ENCODE peak calls at places on chromosomes 5 and 9, in seven cellular contexts. V is right atrium auricular region, S is cardiac fibroblast, I is MM.1S, U is fibroblast of lung, O is cardiac muscle cell, P is prostate gland. B is an unnamed sample.
A peak's percentile ranks its signal among the peaks of the same experiment; 100 is the strongest.

GRCh38 chr9:129763235-129763917 is 10.5 kb upstream of the PTGES start:
- DNase-seq in P (no peak), V (no peak), O (peak; percentile 95), I (no peak), S (peak; percentile 82), U (peak; percentile 96), B (no peak)

GRCh38 chr9:99509291-99509826 is 287.3 kb downstream of the SEC61B start:
- DNase-seq in V (no peak), I (no peak), S (no peak), O (no peak), U (no peak), P (no peak), B (no peak)

GRCh38 chr9:132694144-132694543 is 23.9 kb downstream of the GTF3C4 start:
- DNase-seq in U (no peak), P (no peak), I (no peak), O (peak; percentile 20), V (no peak), S (peak; percentile 64), B (peak; percentile 3)

GRCh38 chr5:78533356-78533755 is 115.2 kb downstream of the LHFPL2 start:
- DNase-seq in O (no peak), V (no peak), S (peak; percentile 65), P (no peak), I (no peak), U (no peak), B (peak; percentile 45)

GRCh38 chr5:81187885-81188284 is 45.2 kb upstream of the CKMT2 start:
- DNase-seq in P (no peak), S (no peak), U (no peak), O (no peak), V (no peak), I (peak; percentile 23), B (peak; percentile 30)

GRCh38 chr9:76310577-76310976 is 83.6 kb downstream of the RFK start:
- DNase-seq in P (no peak), V (no peak), I (no peak), S (no peak), O (no peak), U (no peak), B (no peak)

GRCh38 chr9:88874391-88874790 is 116.9 kb upstream of the S1PR3 start:
- DNase-seq in I (no peak), P (no peak), S (no peak), O (no peak), V (no peak), U (no peak), B (no peak)

GRCh38 chr5:5141625-5142527 is 1.7 kb downstream of the ADAMTS16 start:
- DNase-seq in I (peak; percentile 61), P (peak; percentile 73), O (peak; percentile 71), V (peak; percentile 66), S (peak; percentile 76), U (peak; percentile 72), B (peak; percentile 71)

GRCh38 chr5:45796959-45797553 is 100.9 kb upstream of the HCN1 start:
- DNase-seq in S (no peak), P (no peak), I (no peak), V (no peak), U (no peak), O (no peak), B (peak; percentile 36)

GRCh38 chr5:135008981-135009735 is 24.9 kb downstream of the PITX1 start:
- DNase-seq in P (no peak), S (no peak), I (no peak), V (no peak), U (no peak), O (no peak), B (no peak)

GRCh38 chr5:133421394-133421793 is 190.9 kb downstream of the FSTL4 start:
- DNase-seq in V (peak; percentile 42), P (no peak), U (no peak), I (no peak), O (peak; percentile 25), S (peak; percentile 14), B (peak; percentile 58)

GRCh38 chr5:72559866-72560766 is 52.9 kb upstream of the ZNF366 start:
- DNase-seq in I (no peak), S (peak; percentile 38), V (no peak), O (peak; percentile 19), U (no peak), P (no peak), B (no peak)

GRCh38 chr9:2623046-2623865 is 1.7 kb downstream of the VLDLR start:
- DNase-seq in U (peak; percentile 59), P (peak; percentile 19), O (peak; percentile 77), I (no peak), S (peak; percentile 52), V (peak; percentile 85), B (no peak)

GRCh38 chr9:89662718-89663246 is 58.0 kb downstream of the GADD45G start:
- DNase-seq in S (no peak), I (no peak), U (no peak), P (no peak), V (no peak), O (no peak), B (no peak)

GRCh38 chr5:159441441-159441840 is 111.2 kb upstream of the IL12B start:
- DNase-seq in V (no peak), U (no peak), I (peak; percentile 33), O (no peak), S (peak; percentile 17), P (no peak), B (peak; percentile 38)

GRCh38 chr9:24257726-24258125 is 288.0 kb downstream of the IZUMO3 start:
- DNase-seq in V (no peak), S (no peak), P (no peak), U (no peak), I (no peak), O (no peak), B (no peak)

GRCh38 chr9:111482656-111483418 is 1.3 kb downstream of the ECPAS start:
- DNase-seq in S (peak; percentile 60), I (peak; percentile 82), O (peak; percentile 77), P (peak; percentile 74), U (peak; percentile 74), V (peak; percentile 75), B (peak; percentile 87)

GRCh38 chr9:37241340-37241739 is 121.0 kb downstream of the ZCCHC7 start:
- DNase-seq in I (no peak), S (no peak), P (no peak), U (no peak), O (no peak), V (no peak), B (no peak)

GRCh38 chr9:3863114-3863528 is 337.3 kb upstream of the RFX3 start:
- DNase-seq in P (no peak), U (peak; percentile 61), V (peak; percentile 72), I (no peak), S (peak; percentile 96), O (peak; percentile 70), B (peak; percentile 60)

GRCh38 chr5:14267166-14267838 is 124.2 kb downstream of the TRIO start:
- DNase-seq in O (peak; percentile 19), U (no peak), S (no peak), I (no peak), P (no peak), V (no peak), B (no peak)

GRCh38 chr5:97735209-97735608 is 552.2 kb upstream of the RIOK2 start:
- DNase-seq in U (peak; percentile 50), S (peak; percentile 96), O (peak; percentile 86), V (no peak), I (no peak), P (no peak), B (no peak)

GRCh38 chr9:35658894-35659220 is 765 bp downstream of the CCDC107 start:
- DNase-seq in S (peak; percentile 74), U (peak; percentile 51), P (no peak), I (peak; percentile 54), V (no peak), O (peak; percentile 44), B (peak; percentile 46)

GRCh38 chr9:35662437-35662836 is 2.6 kb downstream of the ARHGEF39 start:
- DNase-seq in V (no peak), U (no peak), I (no peak), O (no peak), S (no peak), P (no peak), B (no peak)

GRCh38 chr9:35661756-35662350 is 3.1 kb downstream of the ARHGEF39 start:
- DNase-seq in V (no peak), O (no peak), S (no peak), U (no peak), I (no peak), P (no peak), B (no peak)

GRCh38 chr9:35659340-35659739 is 1.2 kb downstream of the CCDC107 start:
- DNase-seq in S (peak; percentile 95), V (no peak), O (peak; percentile 68), I (no peak), U (no peak), P (no peak), B (peak; percentile 34)

GRCh38 chr9:35660966-35661413 is 2.9 kb downstream of the CCDC107 start:
- DNase-seq in U (peak; percentile 77), O (peak; percentile 42), V (no peak), S (peak; percentile 56), P (no peak), I (no peak), B (no peak)
- TF ChIP-seq CTCF in U (peak; percentile 70), O (peak; percentile 37), V (peak; percentile 73), S (peak; percentile 30), P (peak; percentile 48), I (no peak), B (no peak)

GRCh38 chr9:134329576-134329855 is 3.3 kb downstream of the RXRA start:
- DNase-seq in S (no peak), U (no peak), O (no peak), I (no peak), V (no peak), P (no peak), B (no peak)
- H3K4me3 ChIP-seq in S (peak overlapping the region; percentile 58), U (no peak overlapping the region), O (no peak overlapping the region), I (no peak overlapping the region), V (peak overlapping the region; percentile 80), P (peak overlapping the region; percentile 81), B (no peak overlapping the region)

GRCh38 chr5:122517091-122517490 is 205.1 kb downstream of the SNCAIP start:
- DNase-seq in O (no peak), P (no peak), S (no peak), U (no peak), V (no peak), I (no peak), B (no peak)

GRCh38 chr5:122516432-122516743 is 204.4 kb downstream of the SNCAIP start:
- DNase-seq in O (no peak), U (no peak), V (no peak), P (no peak), I (no peak), S (no peak), B (no peak)

DNA sequence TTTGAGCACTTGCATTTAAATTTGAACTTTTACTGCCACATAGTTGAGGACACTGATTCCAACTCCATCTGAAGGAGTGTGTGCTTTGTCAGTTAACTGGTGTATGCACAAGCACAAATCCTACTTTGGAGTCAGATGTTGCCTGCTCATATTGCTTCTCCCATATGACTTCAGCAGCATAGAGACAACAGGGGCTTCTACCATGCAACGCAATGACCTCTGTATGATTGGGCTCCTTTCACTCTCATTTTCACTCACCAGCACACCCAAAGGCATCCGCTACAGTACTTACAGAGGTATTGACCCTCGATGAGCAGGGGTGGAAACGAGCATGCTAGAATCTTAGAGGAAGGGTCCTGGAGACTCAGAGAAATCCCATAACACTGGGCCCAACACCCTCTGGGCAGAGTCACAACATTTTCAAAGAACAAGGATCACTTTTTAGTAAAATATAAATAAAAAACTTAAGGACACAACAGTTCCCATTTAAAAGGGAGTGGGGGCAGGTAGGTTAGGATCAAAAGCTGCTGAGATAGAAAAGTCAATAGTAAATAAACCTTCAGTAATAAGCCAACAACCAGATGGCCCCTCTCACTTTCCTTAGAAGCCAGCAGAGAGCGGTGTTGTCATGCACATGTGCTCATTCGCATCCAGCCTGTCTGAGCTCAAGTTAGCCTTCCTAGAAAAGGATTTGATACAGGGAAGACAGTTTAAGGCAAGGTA is 203.8 kb downstream of the SNCAIP start:
- DNase-seq in P (peak; percentile 39), O (peak; percentile 90), I (peak; percentile 28), S (peak; percentile 85), V (no peak), U (peak; percentile 89), B (peak; percentile 58)
- TF ChIP-seq CTCF in P (peak; percentile 54), O (peak; percentile 87), I (peak; percentile 47), S (peak; percentile 81), V (peak; percentile 73), U (peak; percentile 87), B (peak; percentile 66)

GRCh38 chr5:116650964-116651363 is 76.3 kb upstream of the SEMA6A start:
- DNase-seq in I (no peak), O (no peak), U (no peak), P (no peak), S (no peak), V (no peak), B (no peak)
- H3K4me3 ChIP-seq in I (no peak overlapping the region), O (no peak overlapping the region), U (no peak overlapping the region), P (no peak overlapping the region), S (no peak overlapping the region), V (no peak overlapping the region), B (no peak overlapping the region)